ENCODE peak calls at places on chromosomes 5 and 9, in six cellular contexts. One of them, this sample, is unnamed.

GRCh38 chr9:124205686-124206352 is 51.9 kb upstream of the NEK6 start:
- DNase-seq in A549: no peak
- DNase-seq in cardiac fibroblast: no peak
- DNase-seq in tibial artery: no peak
- DNase-seq in neural crest cell: no peak
- DNase-seq in AG10803: no peak
- DNase-seq in this sample: no peak

GRCh38 chr9:5578698-5579085 is 50.2 kb upstream of the RIC1 start:
- DNase-seq in A549: no peak
- DNase-seq in cardiac fibroblast: no peak
- DNase-seq in tibial artery: no peak
- DNase-seq in neural crest cell: no peak
- DNase-seq in AG10803: no peak
- DNase-seq in this sample: no peak

GRCh38 chr9:91777437-91777836 is 172.6 kb downstream of the ROR2 start:
- DNase-seq in A549: no peak
- DNase-seq in cardiac fibroblast: peak; percentile 79
- DNase-seq in tibial artery: no peak
- DNase-seq in neural crest cell: no peak
- DNase-seq in AG10803: peak; percentile 87
- DNase-seq in this sample: no peak

GRCh38 chr5:145718956-145719355 is 116.2 kb downstream of the PRELID2 start:
- DNase-seq in A549: peak; percentile 32
- DNase-seq in cardiac fibroblast: peak; percentile 39
- DNase-seq in tibial artery: no peak
- DNase-seq in neural crest cell: no peak
- DNase-seq in AG10803: peak; percentile 49
- DNase-seq in this sample: no peak

GRCh38 chr9:131503626-131504465 is 1.1 kb downstream of the POMT1 start:
- DNase-seq in A549: peak; percentile 31
- DNase-seq in cardiac fibroblast: no peak
- DNase-seq in tibial artery: no peak
- DNase-seq in neural crest cell: no peak
- DNase-seq in AG10803: peak; percentile 35
- DNase-seq in this sample: peak; percentile 77

GRCh38 chr9:131484560-131485185 is 18.0 kb upstream of the POMT1 start:
- DNase-seq in A549: no peak
- DNase-seq in cardiac fibroblast: no peak
- DNase-seq in tibial artery: no peak
- DNase-seq in neural crest cell: no peak
- DNase-seq in AG10803: no peak
- DNase-seq in this sample: no peak

GRCh38 chr9:87749335-87750035 is 23.6 kb downstream of the CTSL start:
- DNase-seq in A549: no peak
- DNase-seq in cardiac fibroblast: no peak
- DNase-seq in tibial artery: no peak
- DNase-seq in neural crest cell: no peak
- DNase-seq in AG10803: no peak
- DNase-seq in this sample: no peak

GRCh38 chr9:95504053-95504963 is 12.5 kb downstream of the PTCH1 start:
- DNase-seq in A549: peak; percentile 59
- DNase-seq in cardiac fibroblast: peak; percentile 51
- DNase-seq in tibial artery: peak; percentile 73
- DNase-seq in neural crest cell: no peak
- DNase-seq in AG10803: peak; percentile 69
- DNase-seq in this sample: no peak

GRCh38 chr5:129664336-129664937 is 83.5 kb upstream of the MINAR2 start:
- DNase-seq in A549: peak; percentile 48
- DNase-seq in cardiac fibroblast: peak; percentile 66
- DNase-seq in tibial artery: no peak
- DNase-seq in neural crest cell: peak; percentile 27
- DNase-seq in AG10803: no peak
- DNase-seq in this sample: peak; percentile 10

GRCh38 chr5:6827815-6828214 is 114.6 kb downstream of the TENT4A start:
- DNase-seq in A549: no peak
- DNase-seq in cardiac fibroblast: no peak
- DNase-seq in tibial artery: no peak
- DNase-seq in neural crest cell: no peak
- DNase-seq in AG10803: no peak
- DNase-seq in this sample: peak; percentile 60

GRCh38 chr9:92291577-92291976 is 1.9 kb downstream of the IARS1 start:
- DNase-seq in A549: no peak
- DNase-seq in cardiac fibroblast: no peak
- DNase-seq in tibial artery: no peak
- DNase-seq in neural crest cell: no peak
- DNase-seq in AG10803: no peak
- DNase-seq in this sample: no peak

GRCh38 chr5:156981481-156981880 is 18.5 kb upstream of the TIMD4 start:
- DNase-seq in A549: no peak
- DNase-seq in cardiac fibroblast: no peak
- DNase-seq in tibial artery: no peak
- DNase-seq in neural crest cell: no peak
- DNase-seq in AG10803: no peak
- DNase-seq in this sample: no peak

GRCh38 chr9:106976772-106977171 is 113.8 kb downstream of the ZNF462 start:
- DNase-seq in A549: no peak
- DNase-seq in cardiac fibroblast: no peak
- DNase-seq in tibial artery: no peak
- DNase-seq in neural crest cell: no peak
- DNase-seq in AG10803: no peak
- DNase-seq in this sample: no peak

GRCh38 chr9:91285729-91286353 is 75.9 kb downstream of the AUH start:
- DNase-seq in A549: no peak
- DNase-seq in cardiac fibroblast: peak; percentile 22
- DNase-seq in tibial artery: no peak
- DNase-seq in neural crest cell: no peak
- DNase-seq in AG10803: no peak
- DNase-seq in this sample: no peak

GRCh38 chr5:38651806-38652205 is 95.4 kb upstream of the LIFR start:
- DNase-seq in A549: no peak
- DNase-seq in cardiac fibroblast: no peak
- DNase-seq in tibial artery: no peak
- DNase-seq in neural crest cell: no peak
- DNase-seq in AG10803: peak; percentile 19
- DNase-seq in this sample: no peak

GRCh38 chr9:128149001-128149701 is at the start of gene LCN2:
- DNase-seq in A549: peak; percentile 74
- DNase-seq in cardiac fibroblast: peak; percentile 15
- DNase-seq in tibial artery: no peak
- DNase-seq in neural crest cell: no peak
- DNase-seq in AG10803: no peak
- DNase-seq in this sample: no peak

GRCh38 chr5:68745459-68745858 is 348.4 kb upstream of the SLC30A5 start:
- DNase-seq in A549: peak; percentile 17
- DNase-seq in cardiac fibroblast: peak; percentile 55
- DNase-seq in tibial artery: no peak
- DNase-seq in neural crest cell: no peak
- DNase-seq in AG10803: peak; percentile 15
- DNase-seq in this sample: no peak
- TF ChIP-seq CTCF in A549: peak; percentile 34
- TF ChIP-seq CTCF in cardiac fibroblast: peak; percentile 23
- TF ChIP-seq CTCF in tibial artery: no peak
- TF ChIP-seq CTCF in neural crest cell: peak; percentile 17
- TF ChIP-seq CTCF in AG10803: peak; percentile 37
- TF ChIP-seq CTCF in this sample: peak; percentile 11

GRCh38 chr9:104177003-104177611 is 83.0 kb downstream of the SMC2 start:
- DNase-seq in A549: peak; percentile 21
- DNase-seq in cardiac fibroblast: peak; percentile 26
- DNase-seq in tibial artery: no peak
- DNase-seq in neural crest cell: no peak
- DNase-seq in AG10803: peak; percentile 3
- DNase-seq in this sample: no peak
- TF ChIP-seq CTCF in A549: peak; percentile 63
- TF ChIP-seq CTCF in cardiac fibroblast: peak; percentile 60
- TF ChIP-seq CTCF in tibial artery: peak; percentile 35
- TF ChIP-seq CTCF in neural crest cell: peak; percentile 59
- TF ChIP-seq CTCF in AG10803: peak; percentile 42
- TF ChIP-seq CTCF in this sample: peak; percentile 17

GRCh38 chr5:34039398-34040157 is 3.4 kb downstream of the C1QTNF3 start:
- DNase-seq in A549: no peak
- DNase-seq in cardiac fibroblast: no peak
- DNase-seq in tibial artery: no peak
- DNase-seq in neural crest cell: no peak
- DNase-seq in AG10803: peak; percentile 62
- DNase-seq in this sample: no peak

GRCh38 chr5:34043099-34043876 is at the start of gene C1QTNF3:
- DNase-seq in A549: no peak
- DNase-seq in cardiac fibroblast: no peak
- DNase-seq in tibial artery: no peak
- DNase-seq in neural crest cell: no peak
- DNase-seq in AG10803: peak; percentile 76
- DNase-seq in this sample: no peak

GRCh38 chr5:34041247-34041972 is 1.6 kb downstream of the C1QTNF3 start:
- DNase-seq in A549: no peak
- DNase-seq in cardiac fibroblast: no peak
- DNase-seq in tibial artery: no peak
- DNase-seq in neural crest cell: no peak
- DNase-seq in AG10803: no peak
- DNase-seq in this sample: no peak

GRCh38 chr5:34040411-34040810 is 2.6 kb downstream of the C1QTNF3 start:
- DNase-seq in A549: no peak
- DNase-seq in cardiac fibroblast: no peak
- DNase-seq in tibial artery: no peak
- DNase-seq in neural crest cell: no peak
- DNase-seq in AG10803: no peak
- DNase-seq in this sample: no peak

GRCh38 chr5:34042302-34042701 is 711 bp downstream of the C1QTNF3 start:
- DNase-seq in A549: no peak
- DNase-seq in cardiac fibroblast: no peak
- DNase-seq in tibial artery: peak; percentile 73
- DNase-seq in neural crest cell: no peak
- DNase-seq in AG10803: no peak
- DNase-seq in this sample: no peak
- TF ChIP-seq CTCF in A549: no peak
- TF ChIP-seq CTCF in cardiac fibroblast: no peak
- TF ChIP-seq CTCF in tibial artery: no peak
- TF ChIP-seq CTCF in neural crest cell: no peak
- TF ChIP-seq CTCF in AG10803: no peak
- TF ChIP-seq CTCF in this sample: no peak

DNA sequence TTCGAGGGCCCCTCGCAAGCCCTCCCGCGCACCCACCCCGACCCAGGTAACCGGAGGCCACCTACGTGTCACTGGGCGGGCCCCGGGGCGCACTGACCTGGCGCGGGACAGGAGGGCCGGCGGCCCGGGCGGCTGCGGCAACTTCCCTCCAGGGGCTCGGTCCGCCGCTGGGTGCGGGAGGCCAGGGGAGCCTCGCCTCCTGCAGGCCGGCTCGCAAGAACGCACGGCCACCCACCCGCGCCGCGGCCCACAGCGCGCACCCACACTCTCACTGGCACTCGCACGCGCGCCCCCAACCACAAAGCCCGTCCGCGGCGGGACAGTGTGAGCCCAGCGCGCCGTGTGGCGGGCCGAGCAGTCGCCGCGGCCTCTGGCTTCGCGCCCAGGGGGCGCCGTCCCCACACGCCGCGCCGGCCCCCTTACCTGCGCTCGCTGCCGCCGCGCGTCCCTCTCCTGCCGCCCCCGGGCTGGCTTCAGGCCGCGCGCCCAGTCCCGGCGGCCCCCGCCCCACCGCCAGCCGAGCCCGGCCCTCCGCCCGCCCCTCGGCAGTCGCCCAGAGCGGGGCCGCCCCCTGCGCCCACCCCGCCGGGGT is 430 bp downstream of the LPAR1 start:
- DNase-seq in A549: peak; percentile 43
- DNase-seq in cardiac fibroblast: peak; percentile 44
- DNase-seq in tibial artery: peak; percentile 71
- DNase-seq in neural crest cell: peak; percentile 47
- DNase-seq in AG10803: peak; percentile 40
- DNase-seq in this sample: peak; percentile 75
- TF ChIP-seq CTCF in A549: peak; percentile 50
- TF ChIP-seq CTCF in cardiac fibroblast: no peak
- TF ChIP-seq CTCF in tibial artery: no peak
- TF ChIP-seq CTCF in neural crest cell: peak; percentile 56
- TF ChIP-seq CTCF in AG10803: peak; percentile 7
- TF ChIP-seq CTCF in this sample: peak; percentile 36

GRCh38 chr9:110142868-110143866 is 64.8 kb downstream of the C9orf152 start:
- DNase-seq in A549: peak; percentile 51
- DNase-seq in cardiac fibroblast: peak; percentile 55
- DNase-seq in tibial artery: no peak
- DNase-seq in neural crest cell: no peak
- DNase-seq in AG10803: no peak
- DNase-seq in this sample: no peak
- TF ChIP-seq CTCF in A549: no peak
- TF ChIP-seq CTCF in cardiac fibroblast: no peak
- TF ChIP-seq CTCF in tibial artery: no peak
- TF ChIP-seq CTCF in neural crest cell: no peak
- TF ChIP-seq CTCF in AG10803: peak; percentile 21
- TF ChIP-seq CTCF in this sample: peak; percentile 25

GRCh38 chr5:66966439-66966838 is 230.2 kb downstream of the CD180 start:
- DNase-seq in A549: peak; percentile 19
- DNase-seq in cardiac fibroblast: no peak
- DNase-seq in tibial artery: no peak
- DNase-seq in neural crest cell: no peak
- DNase-seq in AG10803: no peak
- DNase-seq in this sample: no peak
- TF ChIP-seq CTCF in A549: no peak
- TF ChIP-seq CTCF in cardiac fibroblast: no peak
- TF ChIP-seq CTCF in tibial artery: no peak
- TF ChIP-seq CTCF in neural crest cell: no peak
- TF ChIP-seq CTCF in AG10803: no peak
- TF ChIP-seq CTCF in this sample: no peak

GRCh38 chr9:138064547-138064946 is 187.0 kb downstream of the CACNA1B start:
- DNase-seq in A549: no peak
- DNase-seq in cardiac fibroblast: no peak
- DNase-seq in tibial artery: peak; percentile 23
- DNase-seq in neural crest cell: no peak
- DNase-seq in AG10803: no peak
- DNase-seq in this sample: no peak

GRCh38 chr9:138065287-138065686 is 187.7 kb downstream of the CACNA1B start:
- DNase-seq in A549: no peak
- DNase-seq in cardiac fibroblast: no peak
- DNase-seq in tibial artery: peak; percentile 46
- DNase-seq in neural crest cell: no peak
- DNase-seq in AG10803: no peak
- DNase-seq in this sample: no peak

GRCh38 chr9:138067594-138068367 is 190.2 kb downstream of the CACNA1B start:
- DNase-seq in A549: no peak
- DNase-seq in cardiac fibroblast: no peak
- DNase-seq in tibial artery: no peak
- DNase-seq in neural crest cell: no peak
- DNase-seq in AG10803: no peak
- DNase-seq in this sample: no peak

GRCh38 chr9:138063785-138064184 is 186.2 kb downstream of the CACNA1B start:
- DNase-seq in A549: no peak
- DNase-seq in cardiac fibroblast: no peak
- DNase-seq in tibial artery: peak; percentile 45
- DNase-seq in neural crest cell: no peak
- DNase-seq in AG10803: no peak
- DNase-seq in this sample: no peak

GRCh38 chr9:138066049-138066448 is 188.5 kb downstream of the CACNA1B start:
- DNase-seq in A549: no peak
- DNase-seq in cardiac fibroblast: no peak
- DNase-seq in tibial artery: peak; percentile 40
- DNase-seq in neural crest cell: no peak
- DNase-seq in AG10803: no peak
- DNase-seq in this sample: no peak
- TF ChIP-seq CTCF in A549: no peak
- TF ChIP-seq CTCF in cardiac fibroblast: no peak
- TF ChIP-seq CTCF in tibial artery: no peak
- TF ChIP-seq CTCF in neural crest cell: peak; percentile 35
- TF ChIP-seq CTCF in AG10803: no peak
- TF ChIP-seq CTCF in this sample: no peak

GRCh38 chr5:133421394-133421793 is 190.9 kb downstream of the FSTL4 start:
- DNase-seq in A549: peak; percentile 36
- DNase-seq in cardiac fibroblast: peak; percentile 18
- DNase-seq in tibial artery: no peak
- DNase-seq in neural crest cell: peak; percentile 44
- DNase-seq in AG10803: no peak
- DNase-seq in this sample: peak; percentile 58
- TF ChIP-seq CTCF in A549: peak; percentile 17
- TF ChIP-seq CTCF in cardiac fibroblast: peak; percentile 14
- TF ChIP-seq CTCF in tibial artery: no peak
- TF ChIP-seq CTCF in neural crest cell: peak; percentile 56
- TF ChIP-seq CTCF in AG10803: peak; percentile 25
- TF ChIP-seq CTCF in this sample: no peak

This sample was measured in GM13976.